ENCODE peak calls at places on chromosomes 2 and 18, in six cellular contexts. J is stimulated activated CD4-positive, alpha-beta T cell treated with anti-CD3 and anti-CD28 coated beads, Interleukin-1b, Interleukin-23, amount 100 ng/mL, for 1 hour; G is NCI-H2081; P is EL; Q is NCI-H1092; D is DMS53. X is an unnamed sample.

GRCh38 chr2:125584732-125585131 is 1071.2 kb upstream of the GYPC start:
- DNase-seq in J (no peak), G (no peak), P (no peak), Q (no peak), D (no peak), X (no peak)

GRCh38 chr2:222088561-222088960 is 210.2 kb downstream of the PAX3 start:
- DNase-seq in J (no peak), G (no peak), P (peak), Q (no peak), D (no peak), X (no peak)

GRCh38 chr18:33924576-33924975 is 300.1 kb downstream of the NOL4 start:
- DNase-seq in J (no peak), G (peak), P (no peak), Q (peak), D (peak), X (no peak)

GRCh38 chr18:76875390-76876330 is 53.3 kb downstream of the ZNF236 start:
- DNase-seq in J (peak), G (peak), P (peak), Q (no peak), D (peak), X (peak)

GRCh38 chr2:166170356-166170755 is 42.5 kb upstream of the SCN1A start:
- DNase-seq in J (no peak), G (no peak), P (peak), Q (no peak), D (peak), X (no peak)

GRCh38 chr2:139162957-139163356 is 382.8 kb upstream of the NXPH2 start:
- DNase-seq in J (no peak), G (no peak), P (no peak), Q (no peak), D (no peak), X (no peak)

GRCh38 chr2:54899576-54900200 is 150.6 kb downstream of the RTN4 start:
- DNase-seq in J (no peak), G (peak), P (peak), Q (no peak), D (peak), X (no peak)

GRCh38 chr2:223214721-223215120 is 162.7 kb downstream of the KCNE4 start:
- DNase-seq in J (no peak), G (no peak), P (no peak), Q (no peak), D (no peak), X (no peak)

GRCh38 chr2:60370835-60371618 is 182.4 kb downstream of the BCL11A start:
- DNase-seq in J (no peak), G (no peak), P (no peak), Q (no peak), D (no peak), X (no peak)

GRCh38 chr2:97726311-97727064 is 13.1 kb downstream of the ZAP70 start:
- DNase-seq in J (no peak), G (no peak), P (peak), Q (no peak), D (no peak), X (no peak)

GRCh38 chr2:191114403-191114886 is 36.3 kb downstream of the STAT4 start:
- DNase-seq in J (no peak), G (no peak), P (peak), Q (no peak), D (no peak), X (no peak)

GRCh38 chr18:55003695-55004094 is 44.4 kb upstream of the CCDC68 start:
- DNase-seq in J (no peak), G (no peak), P (no peak), Q (no peak), D (no peak), X (no peak)

GRCh38 chr2:241849616-241850543 is 8.8 kb downstream of the PDCD1 start:
- DNase-seq in J (no peak), G (no peak), P (no peak), Q (no peak), D (no peak), X (no peak)

GRCh38 chr18:8254664-8255063 is 354.6 kb upstream of the RAB12 start:
- DNase-seq in J (no peak), G (no peak), P (no peak), Q (no peak), D (no peak), X (no peak)

GRCh38 chr2:17867133-17867532 is 11.3 kb upstream of the KCNS3 start:
- DNase-seq in J (no peak), G (no peak), P (no peak), Q (no peak), D (peak), X (no peak)

GRCh38 chr2:43424262-43425207 is 171.3 kb downstream of the THADA start:
- DNase-seq in J (no peak), G (no peak), P (no peak), Q (no peak), D (no peak), X (no peak)

X was measured in endothelial cell.